ENCODE peak calls at places on chromosome 5, in six cellular contexts. A is substantia nigra, R is non-pigmented ciliary epithelial cell, H is breast epithelium, I is OCI-LY7, W is dermis microvascular lymphatic vessel endothelial cell. T is an unnamed sample.

GRCh38 chr5:74212336-74212735 is 428.2 kb downstream of the ENC1 start:
- DNase-seq in A (no peak), R (no peak), H (no peak), I (peak), W (no peak), T (no peak)

GRCh38 chr5:35183243-35183955 is 46.9 kb downstream of the PRLR start:
- DNase-seq in A (no peak), R (peak), H (no peak), I (peak), W (no peak), T (no peak)

GRCh38 chr5:168987540-168988300 is 313.2 kb downstream of the SLIT3 start:
- DNase-seq in A (no peak), R (peak), H (peak), I (peak), W (peak), T (peak)

GRCh38 chr5:180179399-180180197 is 29.4 kb downstream of the RASGEF1C start:
- DNase-seq in A (no peak), R (no peak), H (no peak), I (no peak), W (no peak), T (no peak)

GRCh38 chr5:159412284-159413046 is 82.2 kb upstream of the IL12B start:
- DNase-seq in A (no peak), R (no peak), H (no peak), I (peak), W (peak), T (no peak)

GRCh38 chr5:75951158-75951557 is 132.0 kb upstream of the SV2C start:
- DNase-seq in A (no peak), R (no peak), H (no peak), I (no peak), W (no peak), T (no peak)

GRCh38 chr5:146475906-146476305 is 28.8 kb downstream of the TCERG1 start:
- DNase-seq in A (no peak), R (no peak), H (no peak), I (no peak), W (no peak), T (no peak)

GRCh38 chr5:149750596-149750995 is 20.5 kb downstream of the PPARGC1B start:
- DNase-seq in A (no peak), R (no peak), H (no peak), I (no peak), W (no peak), T (no peak)

GRCh38 chr5:122195784-122196394 is 66.5 kb downstream of the ZNF474 start:
- DNase-seq in A (no peak), R (peak), H (no peak), I (peak), W (peak), T (no peak)

GRCh38 chr5:89450149-89450538 is 567.2 kb upstream of the MEF2C start:
- DNase-seq in A (no peak), R (no peak), H (no peak), I (no peak), W (no peak), T (no peak)

GRCh38 chr5:138469540-138470321 is 4.5 kb downstream of the EGR1 start:
- DNase-seq in A (no peak), R (no peak), H (peak), I (no peak), W (peak), T (peak)

GRCh38 chr5:139698461-139699146 is 50.5 kb downstream of the CXXC5 start:
- DNase-seq in A (no peak), R (no peak), H (peak), I (peak), W (peak), T (peak)

GRCh38 chr5:6377582-6378127 is 692 bp downstream of the MED10 start:
- DNase-seq in A (no peak), R (no peak), H (no peak), I (peak), W (no peak), T (no peak)

GRCh38 chr5:39209924-39210323 is 9.4 kb downstream of the FYB1 start:
- DNase-seq in A (no peak), R (no peak), H (no peak), I (no peak), W (no peak), T (no peak)

GRCh38 chr5:33939863-33940262 is 3.7 kb downstream of the RXFP3 start:
- DNase-seq in A (no peak), R (peak), H (no peak), I (no peak), W (no peak), T (no peak)

GRCh38 chr5:139137703-139138102 is 60.5 kb downstream of the SIL1 start:
- DNase-seq in A (no peak), R (no peak), H (no peak), I (peak), W (peak), T (peak)

GRCh38 chr5:107840161-107840560 is 169.4 kb upstream of the EFNA5 start:
- DNase-seq in A (no peak), R (no peak), H (no peak), I (no peak), W (no peak), T (no peak)

GRCh38 chr5:73448072-73448432 is 525 bp downstream of the FOXD1 start:
- DNase-seq in A (no peak), R (no peak), H (no peak), I (peak), W (no peak), T (no peak)

GRCh38 chr5:155629597-155629996 is 616.0 kb downstream of the KIF4B start:
- DNase-seq in A (no peak), R (no peak), H (no peak), I (no peak), W (no peak), T (no peak)

GRCh38 chr5:96651948-96652753 is 10.0 kb upstream of the CAST start:
- DNase-seq in A (no peak), R (no peak), H (no peak), I (peak), W (no peak), T (no peak)

GRCh38 chr5:20610650-20611049 is 622.6 kb upstream of the CDH18 start:
- DNase-seq in A (no peak), R (no peak), H (no peak), I (no peak), W (no peak), T (no peak)

GRCh38 chr5:148523139-148523538 is 131.2 kb downstream of the HTR4 start:
- DNase-seq in A (no peak), R (no peak), H (no peak), I (no peak), W (no peak), T (no peak)

T was measured in pulmonary artery endothelial cell.